ENCODE peak calls at places on chromosomes 1 and 21, in seven cellular contexts. One of them, this sample, is unnamed.
A peak's percentile ranks its signal among the peaks of the same experiment; 100 is the strongest.

GRCh38 chr1:25107643-25108010 is 124.7 kb downstream of the SYF2 start:
- DNase-seq in dermis blood vessel endothelial cell: no peak
- DNase-seq in activated T-cell treated with anti-CD3 and anti-CD28 coated beads, Interleukin-2, amount 50 U/mL, for 72 hours: no peak
- DNase-seq in HuH-7.5: no peak
- DNase-seq in uterus: no peak
- DNase-seq in SK-N-MC: no peak
- DNase-seq in COR-L47: no peak
- DNase-seq in this sample: no peak

GRCh38 chr1:173149887-173150286 is 57.2 kb downstream of the TNFSF4 start:
- DNase-seq in uterus: no peak
- DNase-seq in activated T-cell treated with anti-CD3 and anti-CD28 coated beads, Interleukin-2, amount 50 U/mL, for 72 hours: peak; percentile 13
- DNase-seq in SK-N-MC: no peak
- DNase-seq in COR-L47: no peak
- DNase-seq in HuH-7.5: no peak
- DNase-seq in dermis blood vessel endothelial cell: no peak
- DNase-seq in this sample: no peak

GRCh38 chr1:222171005-222171404 is 376.9 kb downstream of the HHIPL2 start:
- DNase-seq in SK-N-MC: no peak
- DNase-seq in HuH-7.5: peak; percentile 11
- DNase-seq in activated T-cell treated with anti-CD3 and anti-CD28 coated beads, Interleukin-2, amount 50 U/mL, for 72 hours: no peak
- DNase-seq in COR-L47: peak; percentile 35
- DNase-seq in dermis blood vessel endothelial cell: peak; percentile 44
- DNase-seq in uterus: no peak
- DNase-seq in this sample: peak; percentile 45

GRCh38 chr1:84078108-84078823 is 65.8 kb upstream of the PRKACB start:
- DNase-seq in uterus: no peak
- DNase-seq in SK-N-MC: no peak
- DNase-seq in HuH-7.5: peak; percentile 12
- DNase-seq in COR-L47: peak; percentile 36
- DNase-seq in activated T-cell treated with anti-CD3 and anti-CD28 coated beads, Interleukin-2, amount 50 U/mL, for 72 hours: peak; percentile 47
- DNase-seq in dermis blood vessel endothelial cell: no peak
- DNase-seq in this sample: no peak

GRCh38 chr1:62784509-62785365 is 805 bp downstream of the ATG4C start:
- DNase-seq in HuH-7.5: no peak
- DNase-seq in COR-L47: no peak
- DNase-seq in uterus: no peak
- DNase-seq in dermis blood vessel endothelial cell: no peak
- DNase-seq in SK-N-MC: no peak
- DNase-seq in activated T-cell treated with anti-CD3 and anti-CD28 coated beads, Interleukin-2, amount 50 U/mL, for 72 hours: peak; percentile 22
- DNase-seq in this sample: no peak

GRCh38 chr1:150516050-150516591 is 569 bp downstream of the FALEC start:
- DNase-seq in SK-N-MC: no peak
- DNase-seq in activated T-cell treated with anti-CD3 and anti-CD28 coated beads, Interleukin-2, amount 50 U/mL, for 72 hours: peak; percentile 8
- DNase-seq in HuH-7.5: no peak
- DNase-seq in uterus: peak; percentile 29
- DNase-seq in dermis blood vessel endothelial cell: peak; percentile 13
- DNase-seq in COR-L47: no peak
- DNase-seq in this sample: peak; percentile 49

GRCh38 chr1:116096013-116096618 is 15.1 kb upstream of the MAB21L3 start:
- DNase-seq in HuH-7.5: no peak
- DNase-seq in activated T-cell treated with anti-CD3 and anti-CD28 coated beads, Interleukin-2, amount 50 U/mL, for 72 hours: no peak
- DNase-seq in COR-L47: no peak
- DNase-seq in SK-N-MC: no peak
- DNase-seq in dermis blood vessel endothelial cell: no peak
- DNase-seq in uterus: no peak
- DNase-seq in this sample: no peak

GRCh38 chr21:28111151-28111619 is 881.5 kb downstream of the LTN1 start:
- DNase-seq in HuH-7.5: no peak
- DNase-seq in activated T-cell treated with anti-CD3 and anti-CD28 coated beads, Interleukin-2, amount 50 U/mL, for 72 hours: no peak
- DNase-seq in COR-L47: no peak
- DNase-seq in SK-N-MC: no peak
- DNase-seq in uterus: peak; percentile 89
- DNase-seq in dermis blood vessel endothelial cell: peak; percentile 69
- DNase-seq in this sample: no peak

GRCh38 chr1:998905-999796 is 746 bp downstream of the HES4 start:
- DNase-seq in COR-L47: no peak
- DNase-seq in activated T-cell treated with anti-CD3 and anti-CD28 coated beads, Interleukin-2, amount 50 U/mL, for 72 hours: no peak
- DNase-seq in HuH-7.5: peak; percentile 49
- DNase-seq in SK-N-MC: no peak
- DNase-seq in uterus: peak; percentile 30
- DNase-seq in dermis blood vessel endothelial cell: peak; percentile 50
- DNase-seq in this sample: no peak

GRCh38 chr1:156214024-156214748 is 1.4 kb downstream of the PMF1 start:
- DNase-seq in SK-N-MC: no peak
- DNase-seq in uterus: no peak
- DNase-seq in activated T-cell treated with anti-CD3 and anti-CD28 coated beads, Interleukin-2, amount 50 U/mL, for 72 hours: peak; percentile 71
- DNase-seq in dermis blood vessel endothelial cell: no peak
- DNase-seq in HuH-7.5: no peak
- DNase-seq in COR-L47: no peak
- DNase-seq in this sample: no peak

GRCh38 chr1:31954607-31955283 is 16.6 kb upstream of the PTP4A2 start:
- DNase-seq in COR-L47: no peak
- DNase-seq in dermis blood vessel endothelial cell: peak; percentile 92
- DNase-seq in SK-N-MC: no peak
- DNase-seq in uterus: peak; percentile 89
- DNase-seq in HuH-7.5: no peak
- DNase-seq in activated T-cell treated with anti-CD3 and anti-CD28 coated beads, Interleukin-2, amount 50 U/mL, for 72 hours: no peak
- DNase-seq in this sample: no peak

GRCh38 chr1:6244401-6245054 is 549 bp downstream of the HES3 start:
- DNase-seq in COR-L47: peak; percentile 52
- DNase-seq in uterus: no peak
- DNase-seq in SK-N-MC: no peak
- DNase-seq in dermis blood vessel endothelial cell: no peak
- DNase-seq in activated T-cell treated with anti-CD3 and anti-CD28 coated beads, Interleukin-2, amount 50 U/mL, for 72 hours: no peak
- DNase-seq in HuH-7.5: no peak
- DNase-seq in this sample: no peak

GRCh38 chr1:233993651-233994050 is 89.2 kb downstream of the SLC35F3 start:
- DNase-seq in activated T-cell treated with anti-CD3 and anti-CD28 coated beads, Interleukin-2, amount 50 U/mL, for 72 hours: no peak
- DNase-seq in HuH-7.5: no peak
- DNase-seq in SK-N-MC: no peak
- DNase-seq in uterus: no peak
- DNase-seq in COR-L47: peak; percentile 67
- DNase-seq in dermis blood vessel endothelial cell: no peak
- DNase-seq in this sample: peak; percentile 88

GRCh38 chr1:226643167-226643566 is 94.6 kb downstream of the STUM start:
- DNase-seq in uterus: peak; percentile 62
- DNase-seq in HuH-7.5: no peak
- DNase-seq in SK-N-MC: no peak
- DNase-seq in activated T-cell treated with anti-CD3 and anti-CD28 coated beads, Interleukin-2, amount 50 U/mL, for 72 hours: peak; percentile 78
- DNase-seq in COR-L47: no peak
- DNase-seq in dermis blood vessel endothelial cell: no peak
- DNase-seq in this sample: no peak

GRCh38 chr1:181858135-181858534 is 203.4 kb downstream of the ZNF648 start:
- DNase-seq in SK-N-MC: no peak
- DNase-seq in activated T-cell treated with anti-CD3 and anti-CD28 coated beads, Interleukin-2, amount 50 U/mL, for 72 hours: no peak
- DNase-seq in COR-L47: no peak
- DNase-seq in dermis blood vessel endothelial cell: no peak
- DNase-seq in uterus: no peak
- DNase-seq in HuH-7.5: no peak
- DNase-seq in this sample: no peak

GRCh38 chr1:14848621-14849020 is 250.1 kb downstream of the KAZN start:
- DNase-seq in SK-N-MC: no peak
- DNase-seq in uterus: no peak
- DNase-seq in dermis blood vessel endothelial cell: no peak
- DNase-seq in activated T-cell treated with anti-CD3 and anti-CD28 coated beads, Interleukin-2, amount 50 U/mL, for 72 hours: no peak
- DNase-seq in HuH-7.5: no peak
- DNase-seq in COR-L47: no peak
- DNase-seq in this sample: no peak

GRCh38 chr1:185929759-185930158 is 195.6 kb downstream of the HMCN1 start:
- DNase-seq in activated T-cell treated with anti-CD3 and anti-CD28 coated beads, Interleukin-2, amount 50 U/mL, for 72 hours: no peak
- DNase-seq in SK-N-MC: no peak
- DNase-seq in uterus: no peak
- DNase-seq in COR-L47: no peak
- DNase-seq in HuH-7.5: no peak
- DNase-seq in dermis blood vessel endothelial cell: no peak
- DNase-seq in this sample: no peak

GRCh38 chr1:50829010-50829958 is 130.8 kb downstream of the FAF1 start:
- DNase-seq in COR-L47: peak; percentile 2
- DNase-seq in uterus: no peak
- DNase-seq in dermis blood vessel endothelial cell: peak; percentile 75
- DNase-seq in activated T-cell treated with anti-CD3 and anti-CD28 coated beads, Interleukin-2, amount 50 U/mL, for 72 hours: no peak
- DNase-seq in SK-N-MC: no peak
- DNase-seq in HuH-7.5: no peak
- DNase-seq in this sample: no peak

GRCh38 chr21:27104749-27105439 is 138.0 kb upstream of the ADAMTS5 start:
- DNase-seq in uterus: no peak
- DNase-seq in dermis blood vessel endothelial cell: no peak
- DNase-seq in COR-L47: no peak
- DNase-seq in activated T-cell treated with anti-CD3 and anti-CD28 coated beads, Interleukin-2, amount 50 U/mL, for 72 hours: no peak
- DNase-seq in SK-N-MC: no peak
- DNase-seq in HuH-7.5: no peak
- DNase-seq in this sample: no peak

GRCh38 chr21:42311816-42312625 is 3.2 kb downstream of the TFF3 start:
- DNase-seq in activated T-cell treated with anti-CD3 and anti-CD28 coated beads, Interleukin-2, amount 50 U/mL, for 72 hours: no peak
- DNase-seq in COR-L47: no peak
- DNase-seq in dermis blood vessel endothelial cell: no peak
- DNase-seq in HuH-7.5: no peak
- DNase-seq in uterus: no peak
- DNase-seq in SK-N-MC: no peak
- DNase-seq in this sample: no peak

GRCh38 chr21:35927262-35927661 is 133.1 kb downstream of the SETD4 start:
- DNase-seq in SK-N-MC: no peak
- DNase-seq in COR-L47: no peak
- DNase-seq in dermis blood vessel endothelial cell: no peak
- DNase-seq in uterus: no peak
- DNase-seq in HuH-7.5: no peak
- DNase-seq in activated T-cell treated with anti-CD3 and anti-CD28 coated beads, Interleukin-2, amount 50 U/mL, for 72 hours: no peak
- DNase-seq in this sample: peak; percentile 15

GRCh38 chr1:151612506-151613274 is 840 bp downstream of the SNX27 start:
- DNase-seq in SK-N-MC: no peak
- DNase-seq in uterus: peak; percentile 48
- DNase-seq in COR-L47: no peak
- DNase-seq in activated T-cell treated with anti-CD3 and anti-CD28 coated beads, Interleukin-2, amount 50 U/mL, for 72 hours: peak; percentile 33
- DNase-seq in dermis blood vessel endothelial cell: peak; percentile 36
- DNase-seq in HuH-7.5: no peak
- DNase-seq in this sample: peak; percentile 9

GRCh38 chr21:26117972-26118367 is 52.6 kb downstream of the APP start:
- DNase-seq in activated T-cell treated with anti-CD3 and anti-CD28 coated beads, Interleukin-2, amount 50 U/mL, for 72 hours: no peak
- DNase-seq in SK-N-MC: no peak
- DNase-seq in dermis blood vessel endothelial cell: no peak
- DNase-seq in COR-L47: no peak
- DNase-seq in uterus: no peak
- DNase-seq in HuH-7.5: no peak
- DNase-seq in this sample: no peak

GRCh38 chr1:26239936-26240335 is 5.9 kb downstream of the CEP85 start:
- DNase-seq in SK-N-MC: no peak
- DNase-seq in activated T-cell treated with anti-CD3 and anti-CD28 coated beads, Interleukin-2, amount 50 U/mL, for 72 hours: no peak
- DNase-seq in HuH-7.5: no peak
- DNase-seq in dermis blood vessel endothelial cell: no peak
- DNase-seq in uterus: no peak
- DNase-seq in COR-L47: no peak
- DNase-seq in this sample: no peak

GRCh38 chr1:47985001-47985400 is 12.2 kb downstream of the TRABD2B start:
- DNase-seq in uterus: no peak
- DNase-seq in COR-L47: no peak
- DNase-seq in activated T-cell treated with anti-CD3 and anti-CD28 coated beads, Interleukin-2, amount 50 U/mL, for 72 hours: no peak
- DNase-seq in SK-N-MC: no peak
- DNase-seq in dermis blood vessel endothelial cell: no peak
- DNase-seq in HuH-7.5: no peak
- DNase-seq in this sample: no peak

GRCh38 chr21:45364464-45365185 is 40.3 kb upstream of the COL18A1 start:
- DNase-seq in COR-L47: no peak
- DNase-seq in HuH-7.5: no peak
- DNase-seq in dermis blood vessel endothelial cell: peak; percentile 79
- DNase-seq in SK-N-MC: no peak
- DNase-seq in uterus: peak; percentile 75
- DNase-seq in activated T-cell treated with anti-CD3 and anti-CD28 coated beads, Interleukin-2, amount 50 U/mL, for 72 hours: no peak
- DNase-seq in this sample: no peak

GRCh38 chr21:46078322-46078981 is 19.5 kb upstream of the COL6A2 start:
- DNase-seq in COR-L47: no peak
- DNase-seq in uterus: peak; percentile 51
- DNase-seq in activated T-cell treated with anti-CD3 and anti-CD28 coated beads, Interleukin-2, amount 50 U/mL, for 72 hours: no peak
- DNase-seq in dermis blood vessel endothelial cell: no peak
- DNase-seq in HuH-7.5: no peak
- DNase-seq in SK-N-MC: no peak
- DNase-seq in this sample: no peak